ENCODE peak calls at places on chromosomes 2 and 18, in eight cellular contexts. W is IMR-90, P is GM23248, H is neuronal stem cell, Q is cardiac muscle cell, V is A549, S is tibial artery, G is Peyer's patch. X is an unnamed sample.

GRCh38 chr2:148165975-148166374 is 145.1 kb downstream of the MBD5 start:
- DNase-seq in W (no peak), P (no peak), H (no peak), Q (no peak), V (no peak), S (no peak), G (no peak), X (no peak)

GRCh38 chr2:11333431-11334183 is 10.8 kb downstream of the ROCK2 start:
- DNase-seq in W (no peak), P (no peak), H (no peak), Q (no peak), V (no peak), S (no peak), G (no peak), X (no peak)

GRCh38 chr2:160299540-160299939 is 99.5 kb upstream of the ITGB6 start:
- DNase-seq in W (peak; percentile 73), P (peak; percentile 49), H (no peak), Q (peak; percentile 57), V (no peak), S (no peak), G (no peak), X (no peak)

GRCh38 chr2:74991977-74992376 is 33.5 kb downstream of the POLE4 start:
- DNase-seq in W (peak; percentile 73), P (peak; percentile 76), H (no peak), Q (peak; percentile 97), V (no peak), S (no peak), G (no peak), X (no peak)

GRCh38 chr2:179550214-179550613 is 285.6 kb upstream of the SESTD1 start:
- DNase-seq in W (no peak), P (no peak), H (peak; percentile 47), Q (no peak), V (no peak), S (no peak), G (no peak), X (peak; percentile 89)

GRCh38 chr18:68431111-68431921 is 283.6 kb downstream of the TMX3 start:
- DNase-seq in W (no peak), P (peak; percentile 33), H (no peak), Q (no peak), V (no peak), S (no peak), G (no peak), X (no peak)

GRCh38 chr2:204871246-204871953 is 326.1 kb downstream of the PARD3B start:
- DNase-seq in W (peak; percentile 69), P (peak; percentile 63), H (no peak), Q (peak; percentile 66), V (peak; percentile 44), S (no peak), G (no peak), X (peak; percentile 16)

GRCh38 chr2:196274387-196274809 is 103.0 kb upstream of the STK17B start:
- DNase-seq in W (peak; percentile 56), P (peak; percentile 37), H (no peak), Q (peak; percentile 44), V (no peak), S (no peak), G (no peak), X (no peak)

GRCh38 chr2:241540766-241541561 is 17.6 kb upstream of the BOK start:
- DNase-seq in W (no peak), P (peak; percentile 64), H (peak; percentile 45), Q (peak; percentile 66), V (peak; percentile 80), S (no peak), G (peak; percentile 31), X (no peak)

GRCh38 chr2:16487686-16488085 is 177.9 kb downstream of the CYRIA start:
- DNase-seq in W (peak; percentile 13), P (peak; percentile 64), H (no peak), Q (peak; percentile 56), V (peak; percentile 50), S (no peak), G (no peak), X (peak; percentile 34)

GRCh38 chr2:36362291-36362690 is 6.7 kb downstream of the CRIM1 start:
- DNase-seq in W (peak; percentile 79), P (peak; percentile 91), H (no peak), Q (peak; percentile 80), V (no peak), S (no peak), G (no peak), X (no peak)

GRCh38 chr2:164495491-164496223 is 125.6 kb downstream of the GRB14 start:
- DNase-seq in W (peak; percentile 43), P (peak; percentile 78), H (peak; percentile 63), Q (peak; percentile 79), V (peak; percentile 72), S (no peak), G (no peak), X (peak; percentile 65)

GRCh38 chr2:181457741-181458425 is 697 bp downstream of the ITGA4 start:
- DNase-seq in W (peak; percentile 35), P (peak; percentile 82), H (peak; percentile 27), Q (peak; percentile 62), V (no peak), S (peak; percentile 66), G (peak; percentile 69), X (no peak)

GRCh38 chr18:65749881-65750280 is 931 bp upstream of the CDH7 start:
- DNase-seq in W (no peak), P (no peak), H (peak; percentile 3), Q (no peak), V (no peak), S (no peak), G (no peak), X (no peak)

GRCh38 chr18:22703883-22704626 is 229.1 kb upstream of the RBBP8 start:
- DNase-seq in W (peak; percentile 40), P (peak; percentile 52), H (peak; percentile 49), Q (peak; percentile 76), V (peak; percentile 60), S (no peak), G (no peak), X (peak; percentile 48)

GRCh38 chr2:137689549-137689948 is 274.7 kb upstream of the HNMT start:
- DNase-seq in W (no peak), P (no peak), H (no peak), Q (peak; percentile 4), V (no peak), S (no peak), G (no peak), X (no peak)

GRCh38 chr2:36441816-36442215 is 86.2 kb downstream of the CRIM1 start:
- DNase-seq in W (peak; percentile 59), P (peak; percentile 83), H (no peak), Q (peak; percentile 82), V (no peak), S (no peak), G (no peak), X (no peak)

GRCh38 chr18:12420831-12421421 is 13.2 kb downstream of the PRELID3A start:
- DNase-seq in W (no peak), P (peak; percentile 29), H (peak; percentile 59), Q (no peak), V (no peak), S (no peak), G (no peak), X (peak; percentile 66)

GRCh38 chr2:99697811-99698568 is 208.2 kb upstream of the REV1 start:
- DNase-seq in W (peak; percentile 98), P (peak; percentile 88), H (no peak), Q (peak; percentile 61), V (no peak), S (peak; percentile 70), G (no peak), X (no peak)

GRCh38 chr2:101675512-101675911 is 22.0 kb upstream of the MAP4K4 start:
- DNase-seq in W (no peak), P (no peak), H (no peak), Q (no peak), V (no peak), S (no peak), G (no peak), X (no peak)

GRCh38 chr2:19048593-19049264 is 309.7 kb downstream of the OSR1 start:
- DNase-seq in W (peak; percentile 65), P (no peak), H (no peak), Q (peak; percentile 66), V (peak; percentile 77), S (no peak), G (no peak), X (peak; percentile 82)

GRCh38 chr18:24039666-24040065 is 25.1 kb downstream of the TTC39C start:
- DNase-seq in W (no peak), P (no peak), H (no peak), Q (no peak), V (no peak), S (no peak), G (no peak), X (no peak)
- H3K9me3 ChIP-seq in W (no peaks in the 10 kb centered on the region), P (no peaks in the 10 kb centered on the region), H (peaks cover 10% of the 10 kb centered on the region), Q (no peaks in the 10 kb centered on the region), V (no peaks in the 10 kb centered on the region), S (no peaks in the 10 kb centered on the region), G (no peaks in the 10 kb centered on the region), X (no peaks in the 10 kb centered on the region)

DNA sequence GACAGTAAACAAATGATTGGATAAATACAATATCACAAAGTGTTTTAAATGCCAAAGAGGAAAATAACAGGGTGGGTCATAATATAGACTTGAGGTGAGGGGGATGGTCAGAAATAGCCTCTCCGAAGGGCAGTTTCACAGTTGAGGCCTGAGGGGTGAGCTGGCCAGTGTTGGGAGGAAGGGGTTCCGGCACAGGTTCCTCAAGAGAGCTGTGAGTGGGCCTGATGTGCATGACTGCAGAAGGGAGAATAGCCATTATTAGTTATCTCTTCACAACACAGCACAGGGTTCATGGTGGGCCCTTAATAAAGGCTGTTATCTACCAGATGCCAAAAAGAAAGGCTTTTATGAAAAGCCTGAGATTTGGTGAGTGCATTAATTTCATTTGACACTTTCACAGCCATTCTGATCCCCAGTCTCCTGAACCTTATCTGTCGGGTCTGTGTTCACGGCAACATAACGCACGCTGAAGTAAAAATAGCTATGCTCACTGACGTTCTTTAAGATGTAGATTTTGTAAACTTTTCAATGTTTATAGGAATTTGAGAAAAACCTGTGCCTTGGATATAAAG is 39.6 kb downstream of the POLR1A start:
- DNase-seq in W (no peak), P (no peak), H (no peak), Q (no peak), V (no peak), S (no peak), G (peak; percentile 8), X (no peak)
- H3K4me1 ChIP-seq in W (peaks cover 4% of the 10 kb centered on the region), P (peaks cover 64% of the 10 kb centered on the region), H (no peaks in the 10 kb centered on the region), Q (peaks cover 10% of the 10 kb centered on the region), V (peaks cover 43% of the 10 kb centered on the region), S (no peaks in the 10 kb centered on the region), G (no peaks in the 10 kb centered on the region), X (peaks cover 13% of the 10 kb centered on the region)

DNA sequence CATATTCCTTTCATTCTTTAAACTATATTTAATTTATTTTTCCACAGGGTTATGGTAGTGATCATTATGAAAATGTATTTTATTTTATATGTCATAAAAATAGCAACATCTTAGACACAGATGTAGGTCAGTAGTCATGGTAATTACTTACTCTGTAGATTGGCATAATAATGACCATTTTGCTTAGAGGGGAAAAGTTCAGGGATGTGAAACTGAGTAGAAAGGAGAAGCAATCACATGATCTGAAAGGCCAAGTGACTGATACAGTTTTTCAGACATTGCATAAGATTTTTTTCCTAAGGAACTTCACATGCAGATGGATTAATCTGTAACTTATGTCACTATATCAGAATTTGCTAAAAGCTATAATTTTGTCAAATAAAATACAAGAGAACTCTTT is 286.9 kb downstream of the CTNNA2 start:
- DNase-seq in W (no peak), P (no peak), H (no peak), Q (no peak), V (no peak), S (no peak), G (no peak), X (no peak)
- H3K9me3 ChIP-seq in W (peaks cover 2% of the 10 kb centered on the region), P (no peaks in the 10 kb centered on the region), H (no peaks in the 10 kb centered on the region), Q (no peaks in the 10 kb centered on the region), V (no peaks in the 10 kb centered on the region), S (no peaks in the 10 kb centered on the region), G (no peaks in the 10 kb centered on the region), X (no peaks in the 10 kb centered on the region)

DNA sequence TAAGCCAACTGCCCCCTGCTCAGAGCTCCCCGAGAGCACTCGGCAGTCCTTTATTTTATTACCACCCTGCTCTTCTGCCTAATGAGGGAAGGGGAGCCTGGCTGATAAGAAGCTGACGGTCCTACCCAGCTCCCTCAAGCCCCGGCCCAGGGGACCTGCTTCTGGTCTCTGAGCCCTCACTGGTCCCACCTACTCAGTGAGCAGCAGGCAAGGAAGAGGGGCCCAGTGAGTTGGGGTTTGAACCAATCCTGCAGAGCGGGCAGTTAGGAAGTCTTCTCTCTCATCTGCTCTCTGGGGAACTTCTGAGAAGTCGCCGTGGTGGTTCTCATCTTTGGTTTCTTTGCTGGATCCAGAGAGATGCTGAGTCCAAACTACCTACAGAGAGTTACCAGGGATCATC is 218.9 kb downstream of the NDUFA10 start:
- DNase-seq in W (no peak), P (no peak), H (no peak), Q (no peak), V (no peak), S (no peak), G (no peak), X (no peak)
- H3K4me1 ChIP-seq in W (no peaks in the 10 kb centered on the region), P (no peaks in the 10 kb centered on the region), H (no peaks in the 10 kb centered on the region), Q (no peaks in the 10 kb centered on the region), V (no peaks in the 10 kb centered on the region), S (no peaks in the 10 kb centered on the region), G (no peaks in the 10 kb centered on the region), X (no peaks in the 10 kb centered on the region)